ENCODE peak calls at places on chromosome 20, in ten cellular contexts. Q is stimulated activated CD8-positive, alpha-beta memory T cell treated with anti-CD3 and anti-CD28 coated beads, Interleukin-15, amount 100 ng/mL, for 24 hours; C is erythroblast; U is nephron progenitor cell; N is endothelial cell; X is NCI-H774; E is GM12891; B is NCI-H1105 treated with DMSO at 0.1 percent for 48 hours; S is CD8-positive, alpha-beta T cell; D is KBM-7. J is an unnamed sample.

GRCh38 chr20:38617011-38617829 is 15.6 kb downstream of the ARHGAP40 start:
- DNase-seq in S (no peak), C (no peak), X (no peak), Q (no peak), E (no peak), U (no peak), D (no peak), N (no peak), B (no peak), J (peak)

GRCh38 chr20:354298-354977 is 7.5 kb downstream of the NRSN2 start:
- DNase-seq in E (peak), S (peak), U (peak), X (peak), B (peak), N (peak), D (peak), C (peak), Q (peak), J (peak)

GRCh38 chr20:63837475-63837874 is 6.4 kb upstream of the ZBTB46 start:
- DNase-seq in U (no peak), X (no peak), S (no peak), D (no peak), N (no peak), E (no peak), B (no peak), Q (no peak), C (no peak), J (no peak)

GRCh38 chr20:10863337-10864060 is 189.7 kb upstream of the JAG1 start:
- DNase-seq in N (no peak), S (no peak), Q (no peak), U (no peak), C (no peak), B (no peak), X (no peak), E (no peak), D (no peak), J (peak)

GRCh38 chr20:20084296-20084752 is 32.0 kb downstream of the CFAP61 start:
- DNase-seq in U (no peak), E (no peak), D (no peak), S (no peak), X (peak), N (no peak), B (no peak), Q (no peak), C (no peak), J (no peak)

GRCh38 chr20:49559411-49560081 is 8.4 kb downstream of the PTGIS start:
- DNase-seq in D (no peak), E (no peak), U (no peak), C (no peak), Q (no peak), N (no peak), S (no peak), X (no peak), B (no peak), J (no peak)

GRCh38 chr20:18856873-18857272 is 43.3 kb downstream of the SCP2D1 start:
- DNase-seq in D (no peak), Q (no peak), B (no peak), X (no peak), C (no peak), U (no peak), S (no peak), N (no peak), E (no peak), J (no peak)

GRCh38 chr20:45095753-45096371 is 5.1 kb downstream of the KCNS1 start:
- DNase-seq in Q (no peak), D (peak), X (no peak), B (peak), C (peak), N (peak), U (peak), E (no peak), S (peak), J (peak)

GRCh38 chr20:53594068-53595017 is 704 bp upstream of the ZNF217 start:
- DNase-seq in N (peak), X (peak), D (peak), E (peak), C (peak), B (peak), S (peak), U (peak), Q (peak), J (peak)

GRCh38 chr20:2299301-2299700 is 3.5 kb downstream of the TGM3 start:
- DNase-seq in S (no peak), Q (no peak), N (no peak), C (peak), D (no peak), B (no peak), U (no peak), E (no peak), X (no peak), J (no peak)

GRCh38 chr20:54134445-54135220 is 39.2 kb downstream of the CYP24A1 start:
- DNase-seq in X (no peak), C (no peak), D (no peak), E (no peak), N (no peak), Q (no peak), B (no peak), U (no peak), S (no peak), J (no peak)